ENCODE peak calls at places on chromosome 10, in six cellular contexts. One of them, this sample, is unnamed.

GRCh38 chr10:69730251-69731156 is 71.2 kb upstream of the COL13A1 start:
- DNase-seq in iPS-NIHi11: no peak
- DNase-seq in head of caudate nucleus: no peak
- DNase-seq in amniotic stem cell: no peak
- DNase-seq in kidney: no peak
- DNase-seq in suprapubic skin: peak
- DNase-seq in this sample: no peak

GRCh38 chr10:100980327-100981110 is 6.8 kb downstream of the MRPL43 start:
- DNase-seq in kidney: no peak
- DNase-seq in head of caudate nucleus: no peak
- DNase-seq in iPS-NIHi11: no peak
- DNase-seq in suprapubic skin: peak
- DNase-seq in amniotic stem cell: no peak
- DNase-seq in this sample: no peak

GRCh38 chr10:6173203-6173602 is 29.5 kb upstream of the PFKFB3 start:
- DNase-seq in amniotic stem cell: no peak
- DNase-seq in iPS-NIHi11: peak
- DNase-seq in kidney: no peak
- DNase-seq in suprapubic skin: no peak
- DNase-seq in head of caudate nucleus: no peak
- DNase-seq in this sample: no peak

GRCh38 chr10:29119374-29119773 is 169.5 kb upstream of the LYZL1 start:
- DNase-seq in amniotic stem cell: no peak
- DNase-seq in kidney: no peak
- DNase-seq in head of caudate nucleus: peak
- DNase-seq in iPS-NIHi11: peak
- DNase-seq in suprapubic skin: no peak
- DNase-seq in this sample: no peak

GRCh38 chr10:90775351-90776028 is 82.3 kb downstream of the HTR7 start:
- DNase-seq in head of caudate nucleus: no peak
- DNase-seq in suprapubic skin: no peak
- DNase-seq in kidney: no peak
- DNase-seq in amniotic stem cell: no peak
- DNase-seq in iPS-NIHi11: no peak
- DNase-seq in this sample: no peak

GRCh38 chr10:100881552-100882250 is 31.1 kb upstream of the SLF2 start:
- DNase-seq in kidney: no peak
- DNase-seq in amniotic stem cell: no peak
- DNase-seq in iPS-NIHi11: no peak
- DNase-seq in suprapubic skin: no peak
- DNase-seq in head of caudate nucleus: peak
- DNase-seq in this sample: no peak

GRCh38 chr10:124646483-124647352 is 97.5 kb downstream of the FAM53B start:
- DNase-seq in suprapubic skin: no peak
- DNase-seq in kidney: peak
- DNase-seq in head of caudate nucleus: peak
- DNase-seq in amniotic stem cell: no peak
- DNase-seq in iPS-NIHi11: no peak
- DNase-seq in this sample: peak

GRCh38 chr10:33900591-33900990 is 566.1 kb upstream of the NRP1 start:
- DNase-seq in amniotic stem cell: no peak
- DNase-seq in suprapubic skin: no peak
- DNase-seq in head of caudate nucleus: no peak
- DNase-seq in kidney: no peak
- DNase-seq in iPS-NIHi11: no peak
- DNase-seq in this sample: peak

GRCh38 chr10:78684954-78685353 is 383.8 kb upstream of the ZMIZ1 start:
- DNase-seq in suprapubic skin: no peak
- DNase-seq in amniotic stem cell: no peak
- DNase-seq in iPS-NIHi11: no peak
- DNase-seq in head of caudate nucleus: no peak
- DNase-seq in kidney: no peak
- DNase-seq in this sample: no peak

GRCh38 chr10:72981882-72982529 is 27.4 kb upstream of the PLA2G12B start:
- DNase-seq in iPS-NIHi11: no peak
- DNase-seq in amniotic stem cell: no peak
- DNase-seq in head of caudate nucleus: no peak
- DNase-seq in kidney: no peak
- DNase-seq in suprapubic skin: no peak
- DNase-seq in this sample: peak

GRCh38 chr10:3873728-3874461 is 88.9 kb upstream of the KLF6 start:
- DNase-seq in amniotic stem cell: no peak
- DNase-seq in kidney: no peak
- DNase-seq in head of caudate nucleus: no peak
- DNase-seq in suprapubic skin: no peak
- DNase-seq in iPS-NIHi11: no peak
- DNase-seq in this sample: no peak

GRCh38 chr10:95560288-95561199 is 627 bp downstream of the SORBS1 start:
- DNase-seq in suprapubic skin: peak
- DNase-seq in iPS-NIHi11: peak
- DNase-seq in head of caudate nucleus: peak
- DNase-seq in kidney: peak
- DNase-seq in amniotic stem cell: no peak
- DNase-seq in this sample: no peak

GRCh38 chr10:69506487-69506833 is 55.2 kb downstream of the TSPAN15 start:
- DNase-seq in suprapubic skin: no peak
- DNase-seq in head of caudate nucleus: no peak
- DNase-seq in iPS-NIHi11: peak
- DNase-seq in kidney: no peak
- DNase-seq in amniotic stem cell: no peak
- DNase-seq in this sample: no peak

GRCh38 chr10:43262043-43262901 is 4.6 kb downstream of the RASGEF1A start:
- DNase-seq in kidney: no peak
- DNase-seq in iPS-NIHi11: peak
- DNase-seq in suprapubic skin: peak
- DNase-seq in head of caudate nucleus: peak
- DNase-seq in amniotic stem cell: no peak
- DNase-seq in this sample: no peak

GRCh38 chr10:70597856-70598815 is 4.4 kb downstream of the PRF1 start:
- DNase-seq in suprapubic skin: no peak
- DNase-seq in head of caudate nucleus: no peak
- DNase-seq in kidney: no peak
- DNase-seq in amniotic stem cell: no peak
- DNase-seq in iPS-NIHi11: no peak
- DNase-seq in this sample: no peak

GRCh38 chr10:30151581-30152389 is 92.4 kb upstream of the JCAD start:
- DNase-seq in kidney: no peak
- DNase-seq in suprapubic skin: no peak
- DNase-seq in amniotic stem cell: peak
- DNase-seq in head of caudate nucleus: no peak
- DNase-seq in iPS-NIHi11: no peak
- DNase-seq in this sample: peak

GRCh38 chr10:126021833-126022500 is 125.6 kb downstream of the FANK1 start:
- DNase-seq in head of caudate nucleus: no peak
- DNase-seq in kidney: no peak
- DNase-seq in iPS-NIHi11: no peak
- DNase-seq in amniotic stem cell: no peak
- DNase-seq in suprapubic skin: no peak
- DNase-seq in this sample: no peak

GRCh38 chr10:110350812-110351211 is 46.1 kb upstream of the SMNDC1 start:
- DNase-seq in suprapubic skin: no peak
- DNase-seq in kidney: no peak
- DNase-seq in iPS-NIHi11: no peak
- DNase-seq in head of caudate nucleus: no peak
- DNase-seq in amniotic stem cell: no peak
- DNase-seq in this sample: peak

GRCh38 chr10:124152139-124152780 is 58.9 kb upstream of the CHST15 start:
- DNase-seq in amniotic stem cell: peak
- DNase-seq in iPS-NIHi11: peak
- DNase-seq in suprapubic skin: no peak
- DNase-seq in head of caudate nucleus: no peak
- DNase-seq in kidney: peak
- DNase-seq in this sample: no peak

GRCh38 chr10:18918545-18918944 is 130.1 kb upstream of the MALRD1 start:
- DNase-seq in kidney: no peak
- DNase-seq in suprapubic skin: no peak
- DNase-seq in head of caudate nucleus: no peak
- DNase-seq in amniotic stem cell: no peak
- DNase-seq in iPS-NIHi11: no peak
- DNase-seq in this sample: peak

GRCh38 chr10:92567952-92568600 is 5.8 kb downstream of the IDE start:
- DNase-seq in amniotic stem cell: peak
- DNase-seq in iPS-NIHi11: peak
- DNase-seq in head of caudate nucleus: peak
- DNase-seq in suprapubic skin: no peak
- DNase-seq in kidney: no peak
- DNase-seq in this sample: no peak

GRCh38 chr10:71719464-71720303 is at the start of gene C10orf105:
- DNase-seq in head of caudate nucleus: no peak
- DNase-seq in suprapubic skin: no peak
- DNase-seq in iPS-NIHi11: peak
- DNase-seq in amniotic stem cell: no peak
- DNase-seq in kidney: no peak
- DNase-seq in this sample: no peak

GRCh38 chr10:95295031-95295755 is 4.4 kb upstream of the PDLIM1 start:
- DNase-seq in kidney: peak
- DNase-seq in iPS-NIHi11: no peak
- DNase-seq in amniotic stem cell: no peak
- DNase-seq in suprapubic skin: no peak
- DNase-seq in head of caudate nucleus: no peak
- DNase-seq in this sample: no peak

GRCh38 chr10:105797234-105797890 is 1156.3 kb downstream of the SORCS3 start:
- DNase-seq in head of caudate nucleus: no peak
- DNase-seq in iPS-NIHi11: peak
- DNase-seq in amniotic stem cell: no peak
- DNase-seq in suprapubic skin: no peak
- DNase-seq in kidney: no peak
- DNase-seq in this sample: peak